ENCODE peak calls at places on chromosomes 13 and 19, in eight cellular contexts. S is stimulated activated CD8-positive, alpha-beta memory T cell treated with anti-CD3 and anti-CD28 coated beads, Interleukin-7, amount 100 ng/mL, for 1 hour; I is NCI-H1105 treated with DMSO at 0.1 percent for 48 hours; B is foreskin keratinocyte; J is foreskin fibroblast; Z is activated T-cell treated with anti-CD3 and anti-CD28 coated beads, Interleukin-2, amount 50 U/mL, for 48 hours; Q is GM19239; C is osteocyte. F is an unnamed sample.

GRCh38 chr19:33259532-33259931 is 33.9 kb upstream of the SLC7A10 start:
- DNase-seq in J (no peak), C (no peak), I (no peak), Z (no peak), S (no peak), B (no peak), Q (no peak), F (no peak)

GRCh38 chr19:46984077-46985010 is 35.3 kb upstream of the NPAS1 start:
- DNase-seq in B (no peak), Z (no peak), C (no peak), J (peak), Q (no peak), I (peak), S (no peak), F (no peak)

GRCh38 chr13:44967656-44968451 is 21.4 kb downstream of the NUFIP1 start:
- DNase-seq in Q (no peak), C (no peak), I (no peak), Z (no peak), B (no peak), S (no peak), J (no peak), F (no peak)

GRCh38 chr19:33664744-33665143 is 43.0 kb downstream of the CHST8 start:
- DNase-seq in I (no peak), C (no peak), B (no peak), S (no peak), Z (no peak), Q (no peak), J (no peak), F (no peak)

GRCh38 chr19:55545913-55546495 is 661 bp upstream of the SBK3 start:
- DNase-seq in S (no peak), C (no peak), J (no peak), Q (no peak), Z (no peak), B (no peak), I (no peak), F (no peak)

GRCh38 chr13:73521970-73522549 is 463.3 kb downstream of the KLF5 start:
- DNase-seq in J (no peak), I (no peak), B (peak), S (no peak), C (no peak), Z (no peak), Q (no peak), F (no peak)

GRCh38 chr13:89061821-89062220 is 1390.7 kb downstream of the SLITRK5 start:
- DNase-seq in I (peak), S (no peak), J (no peak), Z (no peak), C (no peak), B (no peak), Q (no peak), F (no peak)

GRCh38 chr19:40687525-40688016 is 2.9 kb downstream of the NUMBL start:
- DNase-seq in B (no peak), S (no peak), J (peak), C (no peak), Z (no peak), I (no peak), Q (no peak), F (no peak)

GRCh38 chr19:6794817-6795431 is 22.4 kb downstream of the VAV1 start:
- DNase-seq in C (no peak), S (no peak), I (no peak), Q (no peak), J (no peak), B (no peak), Z (no peak), F (no peak)

GRCh38 chr13:41216160-41216559 is 21.8 kb upstream of the KBTBD7 start:
- DNase-seq in Z (no peak), I (no peak), C (no peak), Q (no peak), J (no peak), S (no peak), B (peak), F (peak)

GRCh38 chr19:14361824-14362223 is 19.4 kb upstream of the ADGRE5 start:
- DNase-seq in B (no peak), I (no peak), Q (no peak), Z (peak), C (no peak), S (no peak), J (peak), F (no peak)

F was measured in pulmonary artery endothelial cell.